ENCODE peak calls at places on chromosomes 3 and 15, in six cellular contexts. L is stimulated activated CD4-positive, alpha-beta T cell treated with anti-CD3 and anti-CD28 coated beads, TNF-alpha, amount 100 ng/mL, for 24 hours; V is H4; U is activated gamma-delta T cell treated with Interleukin-2 at 50 U/mL for 16 hours; H is cortex of kidney; A is activated naive CD4-positive, alpha-beta T cell treated with Interleukin-2 at 50 U/mL for 16 hours. X is an unnamed sample.

GRCh38 chr3:192933779-192934456 is 16.3 kb upstream of the MB21D2 start:
- DNase-seq in A (no peak), U (no peak), H (no peak), L (no peak), V (no peak), X (no peak)

GRCh38 chr3:72665701-72666443 is 182.4 kb downstream of the SHQ1 start:
- DNase-seq in V (no peak), H (no peak), A (peak; percentile 44), U (peak; percentile 49), L (peak; percentile 25), X (no peak)

GRCh38 chr3:111070772-111071256 is 802 bp upstream of the NECTIN3 start:
- DNase-seq in L (no peak), U (no peak), A (peak; percentile 38), H (no peak), V (no peak), X (no peak)

GRCh38 chr3:9754678-9755077 is 4.9 kb downstream of the OGG1 start:
- DNase-seq in L (no peak), V (no peak), U (no peak), A (no peak), H (no peak), X (no peak)

GRCh38 chr3:66712210-66712609 is 211.4 kb upstream of the LRIG1 start:
- DNase-seq in A (no peak), V (no peak), H (no peak), L (no peak), U (no peak), X (no peak)

GRCh38 chr15:78004919-78005634 is 72.4 kb downstream of the TBC1D2B start:
- DNase-seq in V (peak; percentile 64), H (no peak), A (no peak), U (no peak), L (no peak), X (no peak)

GRCh38 chr3:46406786-46407611 is at the start of the genes CCR5AS and CCRL2:
- DNase-seq in A (peak; percentile 24), V (peak; percentile 27), U (peak; percentile 40), H (no peak), L (no peak), X (no peak)

GRCh38 chr3:31170932-31171670 is 276.6 kb upstream of the GADL1 start:
- DNase-seq in H (no peak), U (no peak), L (no peak), V (peak; percentile 87), A (no peak), X (no peak)

GRCh38 chr3:173986861-173987410 is 589.4 kb downstream of the NLGN1 start:
- DNase-seq in H (no peak), A (no peak), L (no peak), U (no peak), V (no peak), X (no peak)

GRCh38 chr15:73165844-73166243 is 113.6 kb downstream of the NEO1 start:
- DNase-seq in V (no peak), L (no peak), H (no peak), U (no peak), A (no peak), X (no peak)

GRCh38 chr3:71317749-71318458 is 265.6 kb downstream of the FOXP1 start:
- DNase-seq in U (no peak), A (no peak), H (no peak), V (no peak), L (no peak), X (no peak)

GRCh38 chr3:24192004-24192403 is 246.9 kb downstream of the NR1D2 start:
- DNase-seq in U (no peak), V (no peak), H (no peak), A (no peak), L (no peak), X (no peak)

GRCh38 chr3:129756871-129757270 is 136.6 kb downstream of the TMCC1 start:
- DNase-seq in V (peak; percentile 13), L (no peak), A (no peak), H (no peak), U (no peak), X (no peak)

X was measured in NCI-H2107.